ENCODE peak calls at places on chromosome 21, in nine cellular contexts. S is nucleus accumbens, U is H9, G is anterior cingulate cortex, N is cardiac fibroblast, C is esophagus muscularis mucosa, A is smooth muscle cell of the brain vasculature, W is M059J, T is Kasumi-1. J is an unnamed sample.

GRCh38 chr21:25801217-25802015 is 66.6 kb downstream of the GABPA start:
- DNase-seq in S (peak; percentile 45), U (peak; percentile 94), G (peak; percentile 34), N (peak; percentile 91), C (peak; percentile 92), A (peak; percentile 57), W (peak; percentile 74), T (peak; percentile 90), J (peak; percentile 84)

GRCh38 chr21:33860332-33860879 is 55.2 kb downstream of the ATP5PO start:
- DNase-seq in S (no peak), U (no peak), G (no peak), N (no peak), C (no peak), A (no peak), W (no peak), T (no peak), J (no peak)

GRCh38 chr21:38840456-38841129 is 34.9 kb downstream of the ETS2 start:
- DNase-seq in S (no peak), U (no peak), G (no peak), N (no peak), C (no peak), A (no peak), W (peak; percentile 44), T (no peak), J (no peak)

GRCh38 chr21:33189845-33190244 is 39.9 kb upstream of the IFNAR2 start:
- DNase-seq in S (no peak), U (no peak), G (no peak), N (no peak), C (no peak), A (no peak), W (no peak), T (no peak), J (no peak)

GRCh38 chr21:44063151-44063912 is 43.9 kb upstream of the PWP2 start:
- DNase-seq in S (no peak), U (no peak), G (no peak), N (no peak), C (no peak), A (no peak), W (no peak), T (no peak), J (no peak)

GRCh38 chr21:21401444-21401843 is 403.2 kb downstream of the NCAM2 start:
- DNase-seq in S (no peak), U (no peak), G (no peak), N (no peak), C (no peak), A (no peak), W (no peak), T (no peak), J (no peak)

GRCh38 chr21:32048353-32048752 is 175.5 kb downstream of the HUNK start:
- DNase-seq in S (no peak), U (peak; percentile 36), G (no peak), N (no peak), C (no peak), A (no peak), W (no peak), T (no peak), J (no peak)

GRCh38 chr21:41958886-41959563 is 5.2 kb upstream of the C2CD2 start:
- DNase-seq in S (no peak), U (no peak), G (peak; percentile 54), N (peak; percentile 26), C (no peak), A (no peak), W (peak; percentile 93), T (no peak), J (no peak)

GRCh38 chr21:25456672-25457071 is 150.6 kb downstream of the MRPL39 start:
- DNase-seq in S (no peak), U (no peak), G (no peak), N (peak; percentile 6), C (no peak), A (peak; percentile 3), W (peak; percentile 73), T (no peak), J (no peak)

GRCh38 chr21:42315296-42315891 is at the start of gene TFF3:
- DNase-seq in S (no peak), U (no peak), G (no peak), N (no peak), C (no peak), A (peak; percentile 92), W (peak; percentile 15), T (no peak), J (peak; percentile 88)

GRCh38 chr21:45401916-45402900 is 2.8 kb upstream of the COL18A1 start:
- DNase-seq in S (no peak), U (no peak), G (no peak), N (no peak), C (no peak), A (no peak), W (no peak), T (no peak), J (no peak)

GRCh38 chr21:27269646-27270045 is 302.8 kb upstream of the ADAMTS5 start:
- DNase-seq in S (no peak), U (no peak), G (no peak), N (peak; percentile 96), C (no peak), A (no peak), W (peak; percentile 88), T (peak; percentile 35), J (no peak)

GRCh38 chr21:45992311-45993209 is 11.0 kb downstream of the COL6A1 start:
- DNase-seq in S (no peak), U (no peak), G (no peak), N (no peak), C (no peak), A (no peak), W (no peak), T (no peak), J (no peak)

GRCh38 chr21:26148834-26149354 is 21.7 kb downstream of the APP start:
- DNase-seq in S (no peak), U (no peak), G (no peak), N (peak; percentile 73), C (no peak), A (no peak), W (peak; percentile 69), T (no peak), J (peak; percentile 36)

GRCh38 chr21:40622531-40622930 is 224.4 kb downstream of the DSCAM start:
- DNase-seq in S (no peak), U (no peak), G (no peak), N (no peak), C (no peak), A (no peak), W (no peak), T (no peak), J (no peak)

J was measured in dermis microvascular lymphatic vessel endothelial cell.